ENCODE peak calls at places on chromosomes 5 and 9, in five cellular contexts. One of them, this sample, is unnamed.

GRCh38 chr9:36744678-36745077 is 172.0 kb downstream of the MELK start:
- DNase-seq in psoas muscle: no peak
- DNase-seq in Caco-2: no peak
- DNase-seq in A549: no peak
- DNase-seq in K562: no peak
- DNase-seq in this sample: no peak

GRCh38 chr5:55234171-55234700 is 828 bp upstream of the CCNO start:
- DNase-seq in psoas muscle: no peak
- DNase-seq in Caco-2: peak; percentile 44
- DNase-seq in A549: no peak
- DNase-seq in K562: no peak
- DNase-seq in this sample: no peak

GRCh38 chr9:34139477-34140146 is 13.1 kb upstream of the DCAF12 start:
- DNase-seq in psoas muscle: no peak
- DNase-seq in Caco-2: no peak
- DNase-seq in A549: peak; percentile 36
- DNase-seq in K562: peak; percentile 54
- DNase-seq in this sample: no peak

GRCh38 chr9:75941577-75942311 is 51.3 kb downstream of the PCSK5 start:
- DNase-seq in psoas muscle: no peak
- DNase-seq in Caco-2: no peak
- DNase-seq in A549: no peak
- DNase-seq in K562: no peak
- DNase-seq in this sample: no peak

GRCh38 chr9:18668944-18669343 is 195.0 kb downstream of the ADAMTSL1 start:
- DNase-seq in psoas muscle: no peak
- DNase-seq in Caco-2: no peak
- DNase-seq in A549: no peak
- DNase-seq in K562: no peak
- DNase-seq in this sample: no peak

GRCh38 chr5:14594378-14595074 is 12.9 kb downstream of the OTULINL start:
- DNase-seq in psoas muscle: no peak
- DNase-seq in Caco-2: no peak
- DNase-seq in A549: no peak
- DNase-seq in K562: no peak
- DNase-seq in this sample: no peak

GRCh38 chr9:95854386-95855015 is 21.0 kb upstream of the ERCC6L2 start:
- DNase-seq in psoas muscle: no peak
- DNase-seq in Caco-2: no peak
- DNase-seq in A549: no peak
- DNase-seq in K562: no peak
- DNase-seq in this sample: no peak

GRCh38 chr9:104854613-104855012 is 73.3 kb downstream of the ABCA1 start:
- DNase-seq in psoas muscle: no peak
- DNase-seq in Caco-2: no peak
- DNase-seq in A549: no peak
- DNase-seq in K562: no peak
- DNase-seq in this sample: no peak

GRCh38 chr9:126049088-126049487 is 277.5 kb upstream of the MVB12B start:
- DNase-seq in psoas muscle: no peak
- DNase-seq in Caco-2: no peak
- DNase-seq in A549: no peak
- DNase-seq in K562: no peak
- DNase-seq in this sample: no peak

GRCh38 chr9:18394847-18395355 is 79.1 kb upstream of the ADAMTSL1 start:
- DNase-seq in psoas muscle: no peak
- DNase-seq in Caco-2: no peak
- DNase-seq in A549: no peak
- DNase-seq in K562: no peak
- DNase-seq in this sample: no peak

GRCh38 chr9:108057421-108058136 is 568.0 kb upstream of the KLF4 start:
- DNase-seq in psoas muscle: no peak
- DNase-seq in Caco-2: no peak
- DNase-seq in A549: peak; percentile 68
- DNase-seq in K562: no peak
- DNase-seq in this sample: peak; percentile 46

GRCh38 chr5:126499742-126500396 is 76.7 kb downstream of the GRAMD2B start:
- DNase-seq in psoas muscle: no peak
- DNase-seq in Caco-2: no peak
- DNase-seq in A549: no peak
- DNase-seq in K562: peak; percentile 42
- DNase-seq in this sample: no peak

GRCh38 chr5:135007749-135008363 is 26.2 kb downstream of the PITX1 start:
- DNase-seq in psoas muscle: no peak
- DNase-seq in Caco-2: no peak
- DNase-seq in A549: no peak
- DNase-seq in K562: no peak
- DNase-seq in this sample: no peak

GRCh38 chr5:116492016-116492623 is 82.5 kb downstream of the SEMA6A start:
- DNase-seq in psoas muscle: no peak
- DNase-seq in Caco-2: no peak
- DNase-seq in A549: no peak
- DNase-seq in K562: no peak
- DNase-seq in this sample: peak; percentile 47

GRCh38 chr9:134454386-134454978 is 128.2 kb downstream of the RXRA start:
- DNase-seq in psoas muscle: no peak
- DNase-seq in Caco-2: no peak
- DNase-seq in A549: no peak
- DNase-seq in K562: no peak
- DNase-seq in this sample: no peak

DNA sequence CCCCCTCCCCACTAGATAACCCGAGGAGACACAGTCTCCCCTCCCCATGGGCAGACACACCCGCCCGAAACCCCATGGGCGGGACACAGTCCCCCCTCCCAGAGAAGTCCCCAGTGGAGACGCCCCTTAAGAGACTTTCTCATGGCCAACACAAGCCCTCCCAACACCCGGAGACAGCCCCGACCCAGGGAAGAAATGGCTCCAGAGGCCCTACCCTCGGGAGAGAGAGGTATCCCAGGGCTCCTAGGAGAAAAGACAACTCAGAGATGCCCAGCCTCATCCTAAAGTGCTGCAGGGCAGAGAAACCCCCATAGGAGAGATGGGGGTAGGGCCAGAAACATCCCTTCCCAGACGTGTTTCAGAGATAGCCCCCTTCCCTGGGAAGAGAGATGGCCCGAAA is 27.4 kb downstream of the PCDH1 start:
- DNase-seq in psoas muscle: no peak
- DNase-seq in Caco-2: no peak
- DNase-seq in A549: peak; percentile 21
- DNase-seq in K562: peak; percentile 56
- DNase-seq in this sample: no peak
- H3K4me3 ChIP-seq in psoas muscle: peak overlapping the region; percentile 84
- H3K4me3 ChIP-seq in Caco-2: peak overlapping the region; percentile 79
- H3K4me3 ChIP-seq in A549: peak overlapping the region; percentile 96
- H3K4me3 ChIP-seq in K562: no peak overlapping the region
- H3K4me3 ChIP-seq in this sample: no peak overlapping the region

DNA sequence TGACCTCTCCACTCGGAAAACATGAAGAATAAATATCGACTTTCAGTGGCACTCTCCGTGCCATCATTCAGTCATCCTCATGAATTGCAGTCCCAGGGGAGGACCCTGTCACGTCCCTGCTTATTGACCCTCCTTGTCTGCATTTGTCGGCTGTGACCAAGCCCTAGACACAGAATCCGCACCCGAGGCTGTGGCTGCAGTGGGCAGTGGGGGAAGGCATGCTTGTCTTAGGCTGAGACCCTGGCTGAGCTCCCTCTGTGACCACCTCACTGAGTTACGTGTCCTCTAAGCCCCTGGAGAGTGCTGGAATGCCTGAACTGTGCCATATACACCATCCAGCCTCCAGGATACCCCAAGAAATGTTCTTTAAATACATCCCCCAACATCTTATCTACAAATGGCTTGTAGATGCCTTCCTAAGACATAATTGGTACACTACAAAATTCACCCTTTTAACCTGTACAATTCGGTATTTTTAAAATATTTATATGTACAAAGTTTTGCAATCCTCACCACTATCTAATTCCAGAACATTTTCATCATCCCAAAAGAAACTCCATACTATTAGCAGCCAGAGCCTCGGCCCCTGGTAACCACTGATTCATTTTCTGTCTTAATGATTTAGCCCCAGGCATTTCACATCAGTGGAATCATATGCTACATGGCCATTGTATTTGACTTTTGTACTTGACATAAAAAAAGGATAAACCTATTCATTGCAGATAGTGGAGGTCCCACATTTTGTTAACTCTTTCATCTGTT is 80.8 kb upstream of the ICE1 start:
- DNase-seq in psoas muscle: no peak
- DNase-seq in Caco-2: peak; percentile 16
- DNase-seq in A549: no peak
- DNase-seq in K562: no peak
- DNase-seq in this sample: no peak
- H3K4me3 ChIP-seq in psoas muscle: no peak overlapping the region
- H3K4me3 ChIP-seq in Caco-2: no peak overlapping the region
- H3K4me3 ChIP-seq in A549: no peak overlapping the region
- H3K4me3 ChIP-seq in K562: no peak overlapping the region
- H3K4me3 ChIP-seq in this sample: no peak overlapping the region

GRCh38 chr5:40616791-40617190 is 62.9 kb upstream of the PTGER4 start:
- DNase-seq in psoas muscle: no peak
- DNase-seq in Caco-2: no peak
- DNase-seq in A549: no peak
- DNase-seq in K562: no peak
- DNase-seq in this sample: no peak
- H3K4me3 ChIP-seq in psoas muscle: no peak overlapping the region
- H3K4me3 ChIP-seq in Caco-2: no peak overlapping the region
- H3K4me3 ChIP-seq in A549: no peak overlapping the region
- H3K4me3 ChIP-seq in K562: no peak overlapping the region
- H3K4me3 ChIP-seq in this sample: no peak overlapping the region

GRCh38 chr5:132435891-132436290 is 54.7 kb downstream of the IRF1 start:
- DNase-seq in psoas muscle: no peak
- DNase-seq in Caco-2: no peak
- DNase-seq in A549: no peak
- DNase-seq in K562: no peak
- DNase-seq in this sample: no peak
- H3K4me3 ChIP-seq in psoas muscle: no peak overlapping the region
- H3K4me3 ChIP-seq in Caco-2: no peak overlapping the region
- H3K4me3 ChIP-seq in A549: no peak overlapping the region
- H3K4me3 ChIP-seq in K562: no peak overlapping the region
- H3K4me3 ChIP-seq in this sample: no peak overlapping the region

This sample was measured in epithelial cell of proximal tubule.